ENCODE peak calls at places on chromosomes 16 and 17, in six cellular contexts. G, M, V, F, U and Q are unnamed samples.

GRCh38 chr16:12708266-12708665 is 95.4 kb downstream of the CPPED1 start:
- DNase-seq in G (no peak), M (no peak), V (no peak), F (no peak), U (no peak), Q (no peak)

GRCh38 chr16:30659507-30660423 is 1.5 kb downstream of the FBRS start:
- DNase-seq in G (no peak), M (peak), V (no peak), F (no peak), U (no peak), Q (peak)

GRCh38 chr17:38608648-38609047 is 2.9 kb upstream of the SRCIN1 start:
- DNase-seq in G (no peak), M (no peak), V (peak), F (no peak), U (no peak), Q (no peak)

GRCh38 chr16:73048292-73049050 is 543 bp upstream of the ZFHX3 start:
- DNase-seq in G (peak), M (no peak), V (peak), F (peak), U (no peak), Q (no peak)

GRCh38 chr16:86573646-86574508 is 4.5 kb upstream of the FOXL1 start:
- DNase-seq in G (no peak), M (no peak), V (no peak), F (no peak), U (no peak), Q (no peak)

GRCh38 chr16:1047801-1048200 is 24.7 kb upstream of the SSTR5 start:
- DNase-seq in G (no peak), M (no peak), V (no peak), F (no peak), U (no peak), Q (no peak)

GRCh38 chr16:66790130-66790733 is 11.2 kb downstream of the TERB1 start:
- DNase-seq in G (no peak), M (no peak), V (no peak), F (no peak), U (no peak), Q (no peak)

GRCh38 chr16:48576927-48577326 is 33.1 kb downstream of the N4BP1 start:
- DNase-seq in G (no peak), M (no peak), V (no peak), F (no peak), U (no peak), Q (no peak)

GRCh38 chr17:72561266-72561665 is 440.4 kb downstream of the SOX9 start:
- DNase-seq in G (no peak), M (no peak), V (no peak), F (no peak), U (no peak), Q (no peak)

GRCh38 chr17:4205917-4206316 is 57.9 kb downstream of the ANKFY1 start:
- DNase-seq in G (no peak), M (no peak), V (no peak), F (no peak), U (no peak), Q (no peak)